ENCODE peak calls at places on chromosomes 2 and 18, in eight cellular contexts. E, R, Q, O, M, H, I and N are unnamed samples.

GRCh38 chr2:124836415-124836814 is 811.3 kb downstream of the CNTNAP5 start:
- DNase-seq in E (no peak), R (no peak), Q (no peak), O (no peak), M (no peak), H (no peak), I (no peak), N (no peak)

GRCh38 chr18:3886575-3887322 is 436.8 kb downstream of the TGIF1 start:
- DNase-seq in E (no peak), R (no peak), Q (no peak), O (no peak), M (no peak), H (no peak), I (peak), N (no peak)

GRCh38 chr18:34224423-34225217 is at the start of gene NOL4:
- DNase-seq in E (no peak), R (peak), Q (no peak), O (no peak), M (peak), H (peak), I (no peak), N (peak)

GRCh38 chr18:39772155-39772919 is 2182.7 kb upstream of the PIK3C3 start:
- DNase-seq in E (no peak), R (no peak), Q (no peak), O (no peak), M (no peak), H (no peak), I (no peak), N (no peak)

GRCh38 chr2:85917887-85918795 is 29.4 kb upstream of the ST3GAL5 start:
- DNase-seq in E (no peak), R (no peak), Q (no peak), O (no peak), M (no peak), H (no peak), I (no peak), N (no peak)

GRCh38 chr18:25284861-25285574 is 66.9 kb downstream of the ZNF521 start:
- DNase-seq in E (no peak), R (no peak), Q (no peak), O (no peak), M (no peak), H (no peak), I (no peak), N (no peak)

GRCh38 chr2:214244847-214245246 is 166.0 kb upstream of the VWC2L start:
- DNase-seq in E (no peak), R (no peak), Q (no peak), O (no peak), M (no peak), H (no peak), I (no peak), N (no peak)

GRCh38 chr2:10162586-10163497 is 40.3 kb downstream of the RRM2 start:
- DNase-seq in E (no peak), R (peak), Q (no peak), O (no peak), M (peak), H (peak), I (no peak), N (no peak)

GRCh38 chr2:36357506-36358316 is 2.1 kb downstream of the CRIM1 start:
- DNase-seq in E (no peak), R (no peak), Q (peak), O (peak), M (peak), H (peak), I (peak), N (peak)

GRCh38 chr2:226800941-226801784 is 1.5 kb upstream of the IRS1 start:
- DNase-seq in E (peak), R (peak), Q (peak), O (peak), M (peak), H (peak), I (peak), N (peak)

GRCh38 chr18:58411323-58411722 is 217.6 kb downstream of the ALPK2 start:
- DNase-seq in E (no peak), R (no peak), Q (no peak), O (no peak), M (no peak), H (no peak), I (no peak), N (no peak)

GRCh38 chr2:101732773-101733256 is 35.3 kb downstream of the MAP4K4 start:
- DNase-seq in E (no peak), R (no peak), Q (no peak), O (no peak), M (no peak), H (no peak), I (no peak), N (no peak)

GRCh38 chr2:238700122-238700457 is 147.8 kb upstream of the TWIST2 start:
- DNase-seq in E (no peak), R (no peak), Q (no peak), O (peak), M (no peak), H (no peak), I (no peak), N (no peak)

GRCh38 chr2:43576983-43577892 is 18.6 kb downstream of the THADA start:
- DNase-seq in E (no peak), R (peak), Q (no peak), O (no peak), M (no peak), H (no peak), I (peak), N (no peak)

GRCh38 chr2:239195318-239195871 is 205.4 kb downstream of the HDAC4 start:
- DNase-seq in E (no peak), R (no peak), Q (peak), O (peak), M (no peak), H (no peak), I (no peak), N (no peak)

GRCh38 chr2:98478861-98479770 is 34.5 kb downstream of the INPP4A start:
- DNase-seq in E (no peak), R (no peak), Q (no peak), O (no peak), M (peak), H (no peak), I (no peak), N (no peak)

GRCh38 chr2:3730646-3731045 is 27.3 kb downstream of the DCDC2C start:
- DNase-seq in E (no peak), R (no peak), Q (no peak), O (no peak), M (no peak), H (no peak), I (no peak), N (no peak)

GRCh38 chr2:190023860-190024259 is 38.7 kb downstream of the MSTN start:
- DNase-seq in E (no peak), R (peak), Q (no peak), O (no peak), M (no peak), H (peak), I (peak), N (peak)

GRCh38 chr18:35406666-35407065 is 29.5 kb upstream of the ZNF396 start:
- DNase-seq in E (no peak), R (no peak), Q (no peak), O (no peak), M (no peak), H (no peak), I (no peak), N (no peak)

GRCh38 chr2:85011747-85012146 is 40.8 kb downstream of the KCMF1 start:
- DNase-seq in E (no peak), R (no peak), Q (no peak), O (no peak), M (no peak), H (peak), I (peak), N (no peak)

GRCh38 chr2:176085861-176086771 is 2.4 kb upstream of the EVX2 start:
- DNase-seq in E (peak), R (peak), Q (peak), O (peak), M (no peak), H (peak), I (no peak), N (no peak)
- TF ChIP-seq CTCF in E (no peak), R (peak), Q (no peak), O (peak), M (no peak), H (no peak), I (peak), N (peak)

GRCh38 chr2:200523604-200524003 is 2.4 kb upstream of the SGO2 start:
- DNase-seq in E (no peak), R (no peak), Q (no peak), O (no peak), M (no peak), H (no peak), I (no peak), N (no peak)

GRCh38 chr2:200525066-200525465 is 941 bp upstream of the SGO2 start:
- DNase-seq in E (no peak), R (no peak), Q (no peak), O (no peak), M (no peak), H (no peak), I (no peak), N (no peak)

GRCh38 chr2:200525882-200526651 is at the start of gene SGO2:
- DNase-seq in E (peak), R (peak), Q (peak), O (peak), M (peak), H (peak), I (peak), N (peak)

GRCh38 chr2:200523158-200523557 is 2.8 kb upstream of the SGO2 start:
- DNase-seq in E (no peak), R (no peak), Q (no peak), O (no peak), M (no peak), H (no peak), I (no peak), N (no peak)

GRCh38 chr2:200525551-200525881 is 491 bp upstream of the SGO2 start:
- DNase-seq in E (no peak), R (no peak), Q (no peak), O (no peak), M (no peak), H (no peak), I (no peak), N (no peak)
- TF ChIP-seq CTCF in E (no peak), R (no peak), Q (no peak), O (no peak), M (no peak), H (no peak), I (no peak), N (no peak)

GRCh38 chr18:45435810-45436209 is 179.5 kb upstream of the SLC14A2 start:
- DNase-seq in E (no peak), R (no peak), Q (no peak), O (no peak), M (no peak), H (no peak), I (no peak), N (no peak)
- TF ChIP-seq CTCF in E (no peak), R (no peak), Q (no peak), O (no peak), M (no peak), H (no peak), I (no peak), N (no peak)

DNA sequence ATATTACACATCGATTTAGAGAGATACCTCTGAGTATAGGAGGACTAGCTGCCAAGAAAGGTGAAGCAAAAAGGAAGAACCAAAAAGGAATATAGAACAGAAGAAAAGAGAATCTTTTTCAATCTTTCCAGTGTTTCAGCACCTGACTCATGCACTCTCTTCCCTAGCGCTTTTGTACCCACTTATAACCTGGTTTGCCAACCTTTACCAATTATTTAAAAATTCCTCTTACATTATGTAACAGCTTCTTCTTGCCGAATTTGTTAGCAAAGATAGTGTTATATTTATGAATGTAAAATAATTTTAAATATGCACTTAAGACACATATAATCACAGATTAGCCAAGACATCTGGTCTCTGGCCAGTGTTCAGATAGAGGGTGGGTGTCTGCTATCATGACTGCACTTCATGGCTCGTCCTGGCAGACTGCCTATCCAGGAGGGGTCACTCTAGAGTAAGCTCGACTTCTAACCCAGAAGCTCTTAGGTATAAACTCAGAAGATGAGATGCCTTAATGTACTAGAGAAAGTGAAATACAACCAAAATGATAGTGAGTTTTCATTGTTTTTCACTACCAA is 122.9 kb downstream of the ATAD2B start:
- DNase-seq in E (no peak), R (peak), Q (no peak), O (no peak), M (no peak), H (peak), I (peak), N (no peak)
- TF ChIP-seq CTCF in E (no peak), R (peak), Q (no peak), O (no peak), M (no peak), H (no peak), I (peak), N (peak)

DNA sequence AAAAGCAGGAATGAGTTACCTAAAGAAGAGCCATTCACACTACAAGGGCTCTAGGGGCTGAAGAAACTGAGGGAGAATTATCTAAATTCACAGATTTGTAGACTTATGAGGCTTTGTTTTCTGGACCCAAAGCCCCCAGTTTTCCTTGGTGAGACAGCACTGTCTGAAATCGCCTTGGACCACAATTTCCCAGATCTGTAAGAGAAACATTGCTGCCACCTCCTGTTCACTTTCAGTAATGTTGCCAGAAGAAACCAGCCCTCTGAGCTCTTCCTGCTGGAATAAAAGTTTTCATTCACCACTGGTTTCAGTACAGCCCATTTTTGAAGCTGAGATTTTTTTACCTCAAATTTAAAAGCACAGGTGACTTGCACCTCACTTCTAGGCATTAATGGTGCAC is 169.2 kb downstream of the CDH20 start:
- DNase-seq in E (no peak), R (peak), Q (no peak), O (no peak), M (no peak), H (peak), I (peak), N (no peak)
- TF ChIP-seq CTCF in E (no peak), R (peak), Q (peak), O (peak), M (peak), H (peak), I (peak), N (peak)

DNA sequence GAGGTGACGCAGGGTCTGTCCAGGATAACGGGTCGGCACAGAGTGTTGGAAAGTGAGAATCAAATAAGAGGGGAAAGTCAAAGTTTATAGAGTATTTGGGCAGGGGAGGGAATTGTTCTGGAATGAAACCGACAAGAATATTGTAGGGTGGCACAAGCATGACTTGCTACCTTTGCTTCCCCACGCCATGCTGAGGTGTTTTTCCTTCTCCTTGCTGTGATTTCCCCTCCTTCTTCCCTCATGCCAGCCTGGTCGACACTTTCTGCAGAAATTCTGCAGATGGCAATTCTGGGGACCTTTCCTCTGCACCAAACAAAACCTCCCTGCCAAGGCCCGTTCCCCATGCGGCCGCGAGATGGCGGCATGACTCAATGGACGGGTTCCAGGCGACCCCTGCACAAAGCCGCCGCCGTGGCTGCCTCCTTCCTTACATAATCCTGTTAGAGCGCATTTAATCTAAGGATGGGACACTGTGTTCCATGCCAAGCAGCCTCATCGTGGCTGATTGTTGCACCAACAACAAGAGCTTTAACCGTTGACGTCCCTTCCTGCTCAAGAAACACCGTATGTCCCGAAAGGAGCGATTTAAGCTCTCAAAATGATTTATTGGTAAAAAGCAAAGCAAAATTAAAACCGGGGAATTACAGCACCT is at the start of gene MRO:
- DNase-seq in E (peak), R (peak), Q (peak), O (peak), M (peak), H (peak), I (peak), N (peak)
- TF ChIP-seq CTCF in E (peak), R (peak), Q (peak), O (peak), M (peak), H (peak), I (peak), N (peak)

GRCh38 chr2:113228991-113229716 is 49.6 kb downstream of the PAX8 start:
- DNase-seq in E (no peak), R (no peak), Q (no peak), O (no peak), M (no peak), H (no peak), I (no peak), N (no peak)
- TF ChIP-seq CTCF in E (no peak), R (no peak), Q (no peak), O (no peak), M (no peak), H (no peak), I (no peak), N (no peak)